ENCODE peak calls at places on chromosomes 3 and 15, in nine cellular contexts. One of them, this sample, is unnamed.

GRCh38 chr15:28948036-28948435 is 62.3 kb downstream of the APBA2 start:
- DNase-seq in hepatocyte: no peak
- DNase-seq in Peyer's patch: no peak
- DNase-seq in lower leg skin: peak
- DNase-seq in body of pancreas: no peak
- DNase-seq in AG04449: no peak
- DNase-seq in tibial artery: peak
- DNase-seq in IMR-90: no peak
- DNase-seq in AG09319: no peak
- DNase-seq in this sample: no peak

GRCh38 chr3:46673151-46674030 is 20.1 kb downstream of the ALS2CL start:
- DNase-seq in AG09319: no peak
- DNase-seq in IMR-90: no peak
- DNase-seq in hepatocyte: no peak
- DNase-seq in AG04449: no peak
- DNase-seq in Peyer's patch: peak
- DNase-seq in body of pancreas: peak
- DNase-seq in tibial artery: peak
- DNase-seq in lower leg skin: peak
- DNase-seq in this sample: no peak

GRCh38 chr3:39021029-39021428 is 30.7 kb downstream of the SCN11A start:
- DNase-seq in hepatocyte: no peak
- DNase-seq in AG04449: no peak
- DNase-seq in tibial artery: no peak
- DNase-seq in IMR-90: no peak
- DNase-seq in body of pancreas: no peak
- DNase-seq in lower leg skin: no peak
- DNase-seq in AG09319: no peak
- DNase-seq in Peyer's patch: no peak
- DNase-seq in this sample: no peak

GRCh38 chr15:31260646-31261265 is 65.9 kb upstream of the KLF13 start:
- DNase-seq in Peyer's patch: peak
- DNase-seq in AG04449: no peak
- DNase-seq in lower leg skin: peak
- DNase-seq in IMR-90: no peak
- DNase-seq in tibial artery: no peak
- DNase-seq in AG09319: no peak
- DNase-seq in body of pancreas: no peak
- DNase-seq in hepatocyte: no peak
- DNase-seq in this sample: no peak

GRCh38 chr15:51801391-51801835 is 28.0 kb upstream of the TMOD3 start:
- DNase-seq in IMR-90: peak
- DNase-seq in tibial artery: no peak
- DNase-seq in AG09319: no peak
- DNase-seq in lower leg skin: no peak
- DNase-seq in Peyer's patch: peak
- DNase-seq in AG04449: no peak
- DNase-seq in body of pancreas: peak
- DNase-seq in hepatocyte: peak
- DNase-seq in this sample: peak

GRCh38 chr3:8500208-8500961 is 1.2 kb upstream of the LMCD1 start:
- DNase-seq in body of pancreas: peak
- DNase-seq in IMR-90: peak
- DNase-seq in hepatocyte: peak
- DNase-seq in lower leg skin: no peak
- DNase-seq in AG04449: peak
- DNase-seq in AG09319: no peak
- DNase-seq in tibial artery: no peak
- DNase-seq in Peyer's patch: no peak
- DNase-seq in this sample: peak

GRCh38 chr3:114331710-114332109 is 37.9 kb downstream of the TIGIT start:
- DNase-seq in tibial artery: no peak
- DNase-seq in lower leg skin: no peak
- DNase-seq in IMR-90: no peak
- DNase-seq in AG09319: no peak
- DNase-seq in AG04449: no peak
- DNase-seq in hepatocyte: no peak
- DNase-seq in body of pancreas: no peak
- DNase-seq in Peyer's patch: no peak
- DNase-seq in this sample: no peak

GRCh38 chr3:177906573-177907229 is 629.5 kb upstream of the KCNMB2 start:
- DNase-seq in IMR-90: no peak
- DNase-seq in body of pancreas: no peak
- DNase-seq in lower leg skin: no peak
- DNase-seq in hepatocyte: no peak
- DNase-seq in AG09319: no peak
- DNase-seq in Peyer's patch: no peak
- DNase-seq in AG04449: no peak
- DNase-seq in tibial artery: no peak
- DNase-seq in this sample: no peak

GRCh38 chr3:157590273-157590672 is 87.1 kb upstream of the VEPH1 start:
- DNase-seq in hepatocyte: no peak
- DNase-seq in AG09319: peak
- DNase-seq in tibial artery: no peak
- DNase-seq in Peyer's patch: no peak
- DNase-seq in body of pancreas: no peak
- DNase-seq in IMR-90: no peak
- DNase-seq in AG04449: no peak
- DNase-seq in lower leg skin: no peak
- DNase-seq in this sample: no peak

GRCh38 chr15:38696120-38696727 is 131.6 kb upstream of the RASGRP1 start:
- DNase-seq in AG04449: no peak
- DNase-seq in body of pancreas: no peak
- DNase-seq in hepatocyte: no peak
- DNase-seq in tibial artery: no peak
- DNase-seq in lower leg skin: no peak
- DNase-seq in Peyer's patch: peak
- DNase-seq in IMR-90: peak
- DNase-seq in AG09319: no peak
- DNase-seq in this sample: no peak

GRCh38 chr15:70209499-70209898 is 111.8 kb upstream of the TLE3 start:
- DNase-seq in body of pancreas: no peak
- DNase-seq in AG09319: no peak
- DNase-seq in Peyer's patch: no peak
- DNase-seq in lower leg skin: peak
- DNase-seq in tibial artery: no peak
- DNase-seq in IMR-90: no peak
- DNase-seq in AG04449: no peak
- DNase-seq in hepatocyte: no peak
- DNase-seq in this sample: no peak

GRCh38 chr3:127172670-127173515 is 20.0 kb upstream of the PRR23E start:
- DNase-seq in IMR-90: peak
- DNase-seq in Peyer's patch: no peak
- DNase-seq in hepatocyte: peak
- DNase-seq in lower leg skin: peak
- DNase-seq in AG09319: peak
- DNase-seq in tibial artery: peak
- DNase-seq in body of pancreas: no peak
- DNase-seq in AG04449: no peak
- DNase-seq in this sample: peak

GRCh38 chr3:129560269-129560787 is 17.4 kb downstream of the H1-8 start:
- DNase-seq in Peyer's patch: no peak
- DNase-seq in IMR-90: peak
- DNase-seq in lower leg skin: no peak
- DNase-seq in AG09319: peak
- DNase-seq in tibial artery: peak
- DNase-seq in hepatocyte: peak
- DNase-seq in AG04449: peak
- DNase-seq in body of pancreas: no peak
- DNase-seq in this sample: no peak

GRCh38 chr3:4889896-4890295 is 89.3 kb upstream of the BHLHE40 start:
- DNase-seq in lower leg skin: no peak
- DNase-seq in AG04449: no peak
- DNase-seq in hepatocyte: no peak
- DNase-seq in Peyer's patch: no peak
- DNase-seq in IMR-90: peak
- DNase-seq in tibial artery: no peak
- DNase-seq in body of pancreas: no peak
- DNase-seq in AG09319: no peak
- DNase-seq in this sample: no peak

GRCh38 chr15:99019558-99020540 is 12.3 kb upstream of the PGPEP1L start:
- DNase-seq in hepatocyte: no peak
- DNase-seq in IMR-90: peak
- DNase-seq in body of pancreas: no peak
- DNase-seq in lower leg skin: no peak
- DNase-seq in AG04449: no peak
- DNase-seq in tibial artery: no peak
- DNase-seq in AG09319: peak
- DNase-seq in Peyer's patch: no peak
- DNase-seq in this sample: no peak

GRCh38 chr3:72458365-72458764 is 389.9 kb downstream of the SHQ1 start:
- DNase-seq in IMR-90: no peak
- DNase-seq in hepatocyte: peak
- DNase-seq in AG04449: no peak
- DNase-seq in lower leg skin: peak
- DNase-seq in body of pancreas: no peak
- DNase-seq in tibial artery: no peak
- DNase-seq in AG09319: no peak
- DNase-seq in Peyer's patch: peak
- DNase-seq in this sample: peak

DNA sequence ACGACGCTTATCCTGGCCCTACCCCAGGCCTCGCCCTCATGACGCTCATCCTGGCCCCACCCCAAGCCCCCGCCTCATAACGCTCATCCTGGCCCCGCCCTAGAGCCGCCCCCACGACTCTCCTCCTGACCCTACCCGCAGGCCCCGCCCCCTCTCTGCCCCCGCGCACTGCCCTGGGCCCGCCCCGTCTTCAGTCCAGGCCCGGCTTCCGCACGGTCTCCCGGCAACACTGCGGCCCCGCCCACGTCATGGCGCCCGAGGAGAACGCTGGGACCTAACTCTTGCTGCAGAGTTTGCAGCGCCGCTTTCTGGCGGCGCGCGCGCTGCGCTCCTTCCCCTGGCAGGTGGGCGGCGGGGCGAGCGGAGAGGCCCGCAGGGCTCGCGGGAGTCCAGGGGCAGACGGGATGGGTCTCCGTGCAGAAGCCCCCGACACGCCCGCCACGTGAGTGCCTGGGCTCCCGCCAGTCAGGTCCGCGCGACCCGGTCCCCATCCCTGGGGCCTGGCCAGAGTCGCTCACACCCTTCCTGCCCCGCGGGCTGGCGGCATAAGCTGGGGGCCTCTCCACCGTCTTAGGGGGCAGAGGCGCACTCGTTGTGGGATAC is 52.5 kb upstream of the ROPN1B start:
- DNase-seq in tibial artery: no peak
- DNase-seq in hepatocyte: peak
- DNase-seq in lower leg skin: peak
- DNase-seq in Peyer's patch: no peak
- DNase-seq in AG04449: peak
- DNase-seq in AG09319: peak
- DNase-seq in IMR-90: peak
- DNase-seq in body of pancreas: no peak
- DNase-seq in this sample: peak
- TF ChIP-seq CTCF in tibial artery: no peak
- TF ChIP-seq CTCF in hepatocyte: peak
- TF ChIP-seq CTCF in lower leg skin: no peak
- TF ChIP-seq CTCF in Peyer's patch: peak
- TF ChIP-seq CTCF in AG04449: peak
- TF ChIP-seq CTCF in AG09319: peak
- TF ChIP-seq CTCF in IMR-90: peak
- TF ChIP-seq CTCF in body of pancreas: no peak
- TF ChIP-seq CTCF in this sample: no peak

GRCh38 chr3:140177943-140178342 is 243.0 kb downstream of the CLSTN2 start:
- DNase-seq in IMR-90: no peak
- DNase-seq in AG09319: no peak
- DNase-seq in hepatocyte: no peak
- DNase-seq in lower leg skin: no peak
- DNase-seq in AG04449: no peak
- DNase-seq in tibial artery: no peak
- DNase-seq in Peyer's patch: no peak
- DNase-seq in body of pancreas: no peak
- DNase-seq in this sample: no peak
- TF ChIP-seq CTCF in IMR-90: no peak
- TF ChIP-seq CTCF in AG09319: no peak
- TF ChIP-seq CTCF in hepatocyte: no peak
- TF ChIP-seq CTCF in lower leg skin: no peak
- TF ChIP-seq CTCF in AG04449: no peak
- TF ChIP-seq CTCF in tibial artery: no peak
- TF ChIP-seq CTCF in Peyer's patch: no peak
- TF ChIP-seq CTCF in body of pancreas: no peak
- TF ChIP-seq CTCF in this sample: no peak

GRCh38 chr3:132964267-132964666 is 73.9 kb upstream of the TMEM108 start:
- DNase-seq in IMR-90: no peak
- DNase-seq in lower leg skin: no peak
- DNase-seq in AG09319: no peak
- DNase-seq in AG04449: no peak
- DNase-seq in Peyer's patch: no peak
- DNase-seq in body of pancreas: no peak
- DNase-seq in tibial artery: no peak
- DNase-seq in hepatocyte: no peak
- DNase-seq in this sample: no peak
- TF ChIP-seq CTCF in IMR-90: no peak
- TF ChIP-seq CTCF in lower leg skin: no peak
- TF ChIP-seq CTCF in AG09319: no peak
- TF ChIP-seq CTCF in AG04449: no peak
- TF ChIP-seq CTCF in Peyer's patch: no peak
- TF ChIP-seq CTCF in body of pancreas: no peak
- TF ChIP-seq CTCF in tibial artery: no peak
- TF ChIP-seq CTCF in hepatocyte: no peak
- TF ChIP-seq CTCF in this sample: no peak

GRCh38 chr3:68206524-68207117 is 552.2 kb upstream of the SUCLG2 start:
- DNase-seq in tibial artery: no peak
- DNase-seq in lower leg skin: no peak
- DNase-seq in AG04449: no peak
- DNase-seq in hepatocyte: no peak
- DNase-seq in body of pancreas: no peak
- DNase-seq in AG09319: no peak
- DNase-seq in Peyer's patch: no peak
- DNase-seq in IMR-90: no peak
- DNase-seq in this sample: no peak
- TF ChIP-seq CTCF in tibial artery: no peak
- TF ChIP-seq CTCF in lower leg skin: no peak
- TF ChIP-seq CTCF in AG04449: no peak
- TF ChIP-seq CTCF in hepatocyte: no peak
- TF ChIP-seq CTCF in body of pancreas: no peak
- TF ChIP-seq CTCF in AG09319: no peak
- TF ChIP-seq CTCF in Peyer's patch: no peak
- TF ChIP-seq CTCF in IMR-90: no peak
- TF ChIP-seq CTCF in this sample: no peak

DNA sequence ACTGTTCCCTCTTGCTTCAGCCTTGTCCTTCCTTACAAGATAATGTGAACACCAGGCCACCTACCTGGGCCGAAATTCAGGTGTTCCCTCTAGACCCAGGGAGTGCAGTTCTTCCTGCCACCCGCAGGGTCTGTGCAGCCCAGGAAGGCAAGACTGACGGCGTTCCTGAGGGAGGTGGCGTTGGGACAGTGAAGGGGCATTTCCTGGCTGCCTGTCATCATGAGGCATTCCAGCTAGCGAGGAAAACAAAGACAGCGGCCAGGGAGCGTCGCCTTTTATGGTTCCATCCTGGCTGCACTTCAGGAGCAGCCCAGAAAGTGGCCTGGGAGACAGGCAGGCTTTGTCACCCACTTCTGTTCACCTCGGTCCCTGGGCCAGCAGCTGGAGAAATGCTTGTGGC is 84.8 kb upstream of the WNT5A start:
- DNase-seq in hepatocyte: peak
- DNase-seq in IMR-90: no peak
- DNase-seq in lower leg skin: peak
- DNase-seq in tibial artery: peak
- DNase-seq in AG09319: no peak
- DNase-seq in Peyer's patch: no peak
- DNase-seq in AG04449: no peak
- DNase-seq in body of pancreas: peak
- DNase-seq in this sample: peak
- TF ChIP-seq CTCF in hepatocyte: peak
- TF ChIP-seq CTCF in IMR-90: no peak
- TF ChIP-seq CTCF in lower leg skin: no peak
- TF ChIP-seq CTCF in tibial artery: peak
- TF ChIP-seq CTCF in AG09319: no peak
- TF ChIP-seq CTCF in Peyer's patch: no peak
- TF ChIP-seq CTCF in AG04449: no peak
- TF ChIP-seq CTCF in body of pancreas: peak
- TF ChIP-seq CTCF in this sample: no peak